ENCODE peak calls at places on chromosomes 5 and 9, in four cellular contexts. M is HepG2, L is H1, D is A549. S is an unnamed sample.
A peak's percentile ranks its signal among the peaks of the same experiment; 100 is the strongest.

GRCh38 chr9:119758241-119758640 is 389.0 kb upstream of the BRINP1 start:
- DNase-seq in M (no peak), L (no peak), D (no peak), S (no peak)

GRCh38 chr5:152380415-152381123 is 24.5 kb downstream of the NMUR2 start:
- DNase-seq in M (no peak), L (no peak), D (no peak), S (no peak)

GRCh38 chr9:6680797-6681146 is 35.2 kb upstream of the GLDC start:
- DNase-seq in M (peak; percentile 68), L (no peak), D (peak; percentile 58), S (no peak)

GRCh38 chr9:121196389-121196788 is 5.3 kb downstream of the RAB14 start:
- DNase-seq in M (no peak), L (no peak), D (no peak), S (peak; percentile 38)

GRCh38 chr5:32390819-32391591 is 53.5 kb downstream of the ZFR start:
- DNase-seq in M (peak; percentile 74), L (no peak), D (no peak), S (peak; percentile 55)

GRCh38 chr5:92749943-92750342 is 831.1 kb downstream of the NR2F1-AS1 start:
- DNase-seq in M (peak; percentile 5), L (peak; percentile 15), D (peak; percentile 13), S (no peak)

GRCh38 chr9:127123239-127123935 is 952 bp upstream of the ANGPTL2 start:
- DNase-seq in M (no peak), L (no peak), D (no peak), S (no peak)

GRCh38 chr9:70413427-70413797 is 1.0 kb downstream of the KLF9 start:
- DNase-seq in M (no peak), L (no peak), D (no peak), S (no peak)

GRCh38 chr5:80082731-80083114 is 47.6 kb downstream of the THBS4 start:
- DNase-seq in M (no peak), L (peak; percentile 39), D (peak; percentile 77), S (peak; percentile 86)

GRCh38 chr9:90307177-90307833 is 335.3 kb downstream of the DIRAS2 start:
- DNase-seq in M (no peak), L (no peak), D (no peak), S (no peak)

GRCh38 chr5:159208508-159209437 is 580 bp downstream of the RNF145 start:
- DNase-seq in M (peak; percentile 9), L (no peak), D (no peak), S (peak; percentile 71)

GRCh38 chr5:51242453-51242852 is 140.8 kb upstream of the ISL1 start:
- DNase-seq in M (no peak), L (no peak), D (no peak), S (no peak)

GRCh38 chr9:29349050-29349449 is 1775.8 kb upstream of the C9orf72 start:
- DNase-seq in M (no peak), L (no peak), D (no peak), S (no peak)

GRCh38 chr9:110256142-110256391 is 240 bp downstream of the TXN start:
- DNase-seq in M (no peak), L (no peak), D (no peak), S (no peak)

GRCh38 chr9:111720170-111720569 is 58.8 kb downstream of the GNG10 start:
- DNase-seq in M (no peak), L (no peak), D (no peak), S (no peak)

GRCh38 chr5:148805323-148806290 is 20.8 kb upstream of the ADRB2 start:
- DNase-seq in M (no peak), L (no peak), D (no peak), S (peak; percentile 55)

GRCh38 chr9:22401671-22402070 is 45.0 kb upstream of the DMRTA1 start:
- DNase-seq in M (no peak), L (no peak), D (no peak), S (no peak)

GRCh38 chr9:111632051-111632450 is 917 bp downstream of the DNAJC25 start:
- DNase-seq in M (peak; percentile 23), L (no peak), D (no peak), S (no peak)

GRCh38 chr5:141245250-141245717 is at the start of gene PCDHB15:
- DNase-seq in M (peak; percentile 9), L (no peak), D (no peak), S (peak; percentile 21)

GRCh38 chr5:37771731-37772130 is 68.1 kb downstream of the GDNF start:
- DNase-seq in M (no peak), L (no peak), D (no peak), S (no peak)

GRCh38 chr5:139639619-139640431 is 8.3 kb upstream of the CXXC5 start:
- DNase-seq in M (no peak), L (no peak), D (no peak), S (no peak)

GRCh38 chr9:92525306-92525705 is 10.5 kb downstream of the ECM2 start:
- DNase-seq in M (no peak), L (no peak), D (no peak), S (no peak)

GRCh38 chr9:72149231-72149975 is at the start of gene GDA:
- DNase-seq in M (no peak), L (peak; percentile 25), D (peak; percentile 40), S (no peak)

GRCh38 chr9:124721109-124721850 is 49.8 kb downstream of the NR6A1 start:
- DNase-seq in M (peak; percentile 90), L (no peak), D (no peak), S (no peak)

GRCh38 chr5:176491901-176492300 is 43.7 kb downstream of the FAF2 start:
- DNase-seq in M (no peak), L (no peak), D (no peak), S (no peak)

GRCh38 chr5:4571248-4571950 is 568.7 kb upstream of the ADAMTS16 start:
- DNase-seq in M (no peak), L (peak; percentile 19), D (no peak), S (no peak)

GRCh38 chr9:38371495-38371894 is 21.0 kb upstream of the ALDH1B1 start:
- DNase-seq in M (peak; percentile 76), L (no peak), D (peak; percentile 64), S (peak; percentile 68)

GRCh38 chr9:110049699-110050450 is 158.1 kb downstream of the C9orf152 start:
- DNase-seq in M (no peak), L (no peak), D (no peak), S (no peak)

GRCh38 chr9:19154135-19154612 is 26.9 kb upstream of the PLIN2 start:
- DNase-seq in M (peak; percentile 92), L (no peak), D (no peak), S (peak; percentile 95)

GRCh38 chr9:19156026-19156474 is 28.8 kb upstream of the PLIN2 start:
- DNase-seq in M (peak; percentile 87), L (no peak), D (no peak), S (no peak)

GRCh38 chr9:19156805-19157204 is 29.5 kb upstream of the PLIN2 start:
- DNase-seq in M (no peak), L (no peak), D (no peak), S (no peak)

GRCh38 chr9:19151425-19152159 is 24.3 kb upstream of the PLIN2 start:
- DNase-seq in M (peak; percentile 99), L (no peak), D (no peak), S (no peak)

DNA sequence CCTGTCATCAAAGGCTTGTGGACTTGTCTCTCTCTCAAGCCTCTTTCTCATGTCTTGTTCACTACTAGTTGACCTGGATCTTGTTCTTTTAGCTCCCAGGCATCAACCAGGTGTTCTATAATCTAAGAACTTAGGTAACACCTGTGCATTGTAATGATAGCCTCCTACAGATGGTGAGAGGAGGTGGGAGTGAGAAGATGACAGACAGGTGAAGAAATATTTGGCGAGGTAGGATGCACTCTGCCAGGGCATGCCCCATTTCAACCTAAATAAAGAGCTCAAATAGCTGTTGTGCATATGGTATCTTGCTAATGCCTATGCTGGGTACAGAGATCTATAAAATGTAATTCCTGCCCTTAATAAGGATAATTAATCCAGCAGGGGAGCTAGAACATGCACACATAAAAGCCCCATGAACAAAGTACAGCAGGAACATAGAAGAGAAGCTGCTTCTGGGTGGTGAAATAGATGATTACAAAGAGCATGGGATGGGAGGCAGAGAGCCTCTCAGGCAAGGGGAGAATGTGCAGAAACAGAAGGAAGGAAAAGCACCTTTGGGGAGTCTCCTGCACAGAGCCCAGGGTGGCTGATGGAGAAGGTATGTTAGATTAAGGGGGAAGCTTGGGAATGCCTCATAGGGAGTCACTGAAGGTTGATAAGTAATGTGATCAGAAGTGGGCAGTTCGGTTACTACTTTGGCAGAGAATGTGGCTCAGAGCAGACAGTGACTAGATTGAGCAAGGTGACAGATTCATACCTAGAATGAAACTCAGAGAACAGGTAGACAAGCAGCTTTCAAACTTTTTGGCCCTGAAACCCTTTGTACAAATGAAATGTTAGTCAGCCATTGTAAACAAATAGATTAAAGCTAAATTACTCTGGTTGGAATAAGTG is 28.1 kb upstream of the PLIN2 start:
- DNase-seq in M (no peak), L (no peak), D (no peak), S (no peak)
- TF ChIP-seq KDM1A in M (no peak), L (no peak), D (no peak), S (no peak)

GRCh38 chr5:157528036-157528632 is 47.4 kb downstream of the ADAM19 start:
- DNase-seq in M (no peak), L (no peak), D (no peak), S (no peak)

GRCh38 chr5:157533011-157533481 is 42.5 kb downstream of the ADAM19 start:
- DNase-seq in M (peak; percentile 48), L (no peak), D (no peak), S (no peak)

GRCh38 chr5:157529002-157529401 is 46.6 kb downstream of the ADAM19 start:
- DNase-seq in M (no peak), L (no peak), D (no peak), S (no peak)

GRCh38 chr5:157532022-157532421 is 43.6 kb downstream of the ADAM19 start:
- DNase-seq in M (no peak), L (no peak), D (no peak), S (no peak)

GRCh38 chr5:157530226-157530972 is 45.2 kb downstream of the ADAM19 start:
- DNase-seq in M (no peak), L (no peak), D (no peak), S (no peak)
- TF ChIP-seq MAFK in M (no peak), L (no peak), D (no peak), S (no peak)

GRCh38 chr9:137382728-137383452 is 40.1 kb downstream of the EXD3 start:
- DNase-seq in M (no peak), L (no peak), D (no peak), S (peak; percentile 67)
- TF ChIP-seq KDM1A in M (no peak), L (no peak), D (no peak), S (no peak)

DNA sequence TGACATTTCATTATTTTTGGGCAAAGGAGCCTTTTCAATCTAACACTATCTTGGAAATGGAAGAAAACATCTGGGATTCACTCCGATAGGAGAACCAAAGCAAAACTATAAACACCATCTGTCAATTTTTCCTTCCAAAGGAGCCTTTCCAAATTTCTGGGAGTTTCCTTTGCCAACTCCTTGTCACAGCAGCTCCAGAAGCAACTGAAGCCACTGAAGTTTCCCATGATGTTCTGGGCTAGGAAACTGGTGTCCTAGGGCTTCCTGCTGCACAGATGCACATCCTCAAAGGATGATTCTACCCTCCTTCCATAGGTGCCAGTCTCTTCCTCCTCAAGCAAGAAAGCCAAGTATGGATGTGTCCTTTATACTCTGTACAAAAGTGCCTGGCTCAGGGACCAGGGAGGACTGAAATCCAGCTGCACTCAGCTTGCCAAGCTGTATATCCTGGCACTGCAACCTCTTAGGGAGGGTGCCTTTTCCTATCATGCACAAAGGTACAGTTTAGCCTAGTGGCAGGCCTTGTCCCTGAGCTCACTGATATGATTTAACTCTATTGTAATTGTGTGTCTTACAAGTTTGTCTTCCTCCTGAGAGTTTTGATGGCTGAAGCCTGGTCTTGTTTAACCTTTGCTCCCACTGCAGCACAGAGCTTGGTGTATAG is 8.5 kb upstream of the UBAP1 start:
- DNase-seq in M (no peak), L (no peak), D (no peak), S (no peak)
- TF ChIP-seq MAFK in M (no peak), L (no peak), D (no peak), S (no peak)

GRCh38 chr5:35954175-35954574 is 15.8 kb upstream of the CAPSL start:
- DNase-seq in M (no peak), L (no peak), D (no peak), S (no peak)
- TF ChIP-seq KDM1A in M (no peak), L (no peak), D (no peak), S (no peak)